ENCODE peak calls at places on chromosomes 16 and 17, in nine cellular contexts. E is activated CD8-positive, alpha-beta memory T cell treated with anti-CD3 and anti-CD28 coated beads for 24 hours; D is endothelial cell; M is AG10803; P is spleen; Q is HFFc6; J is NCI-H748 treated with DMSO at 0.1 percent for 48 hours; T is amygdala; W is cardiac fibroblast. H is an unnamed sample.
A peak's percentile ranks its signal among the peaks of the same experiment; 100 is the strongest.

GRCh38 chr17:64709481-64709880 is 47.4 kb upstream of the SMURF2 start:
- DNase-seq in E (no peak), D (no peak), M (no peak), P (no peak), Q (no peak), J (no peak), T (no peak), W (no peak), H (no peak)

GRCh38 chr17:61364463-61364846 is 35.2 kb upstream of the TBX2 start:
- DNase-seq in E (no peak), D (no peak), M (no peak), P (peak; percentile 20), Q (no peak), J (no peak), T (no peak), W (no peak), H (no peak)

GRCh38 chr17:59892251-59892848 is 393 bp downstream of the TUBD1 start:
- DNase-seq in E (peak; percentile 70), D (no peak), M (no peak), P (peak; percentile 88), Q (no peak), J (no peak), T (no peak), W (no peak), H (no peak)

GRCh38 chr16:72125635-72126428 is 32.2 kb downstream of the DHX38 start:
- DNase-seq in E (no peak), D (no peak), M (no peak), P (no peak), Q (no peak), J (no peak), T (no peak), W (no peak), H (peak; percentile 68)

GRCh38 chr16:10589106-10589505 is 8.7 kb upstream of the EMP2 start:
- DNase-seq in E (no peak), D (no peak), M (no peak), P (no peak), Q (no peak), J (no peak), T (no peak), W (no peak), H (no peak)

GRCh38 chr17:83203472-83204221 is 124.2 kb downstream of the METRNL start:
- DNase-seq in E (peak; percentile 55), D (no peak), M (peak; percentile 51), P (peak; percentile 81), Q (no peak), J (no peak), T (no peak), W (peak; percentile 61), H (no peak)

GRCh38 chr16:4544483-4544882 is 5.9 kb upstream of the CDIP1 start:
- DNase-seq in E (no peak), D (no peak), M (no peak), P (no peak), Q (no peak), J (no peak), T (no peak), W (no peak), H (no peak)

GRCh38 chr17:37292429-37293139 is 83.2 kb upstream of the C17orf78 start:
- DNase-seq in E (no peak), D (no peak), M (peak; percentile 64), P (no peak), Q (no peak), J (no peak), T (no peak), W (peak; percentile 65), H (no peak)

GRCh38 chr17:11986939-11987329 is 10.3 kb downstream of the ZNF18 start:
- DNase-seq in E (no peak), D (no peak), M (peak; percentile 53), P (no peak), Q (peak; percentile 39), J (peak; percentile 42), T (no peak), W (peak; percentile 75), H (no peak)

GRCh38 chr16:3781421-3781820 is 64.1 kb upstream of the TRAP1 start:
- DNase-seq in E (no peak), D (no peak), M (no peak), P (no peak), Q (no peak), J (no peak), T (no peak), W (no peak), H (no peak)

GRCh38 chr16:10964891-10965326 is 20.5 kb downstream of the CLEC16A start:
- DNase-seq in E (no peak), D (no peak), M (no peak), P (no peak), Q (no peak), J (no peak), T (no peak), W (peak; percentile 21), H (no peak)

GRCh38 chr17:42287305-42288077 is 807 bp upstream of the STAT5A start:
- DNase-seq in E (peak; percentile 83), D (no peak), M (peak; percentile 34), P (peak; percentile 87), Q (no peak), J (no peak), T (no peak), W (no peak), H (peak; percentile 86)

GRCh38 chr16:27254262-27254811 is 14.2 kb downstream of the NSMCE1 start:
- DNase-seq in E (peak; percentile 77), D (no peak), M (no peak), P (no peak), Q (no peak), J (no peak), T (no peak), W (no peak), H (peak; percentile 23)

GRCh38 chr16:20928774-20929411 is 28.3 kb downstream of the LYRM1 start:
- DNase-seq in E (no peak), D (no peak), M (peak; percentile 93), P (no peak), Q (no peak), J (no peak), T (no peak), W (no peak), H (no peak)

GRCh38 chr17:81814748-81815645 is 11.0 kb downstream of the GCGR start:
- DNase-seq in E (no peak), D (no peak), M (no peak), P (no peak), Q (no peak), J (no peak), T (no peak), W (no peak), H (no peak)

GRCh38 chr17:1511290-1511689 is 5.1 kb downstream of the INPP5K start:
- DNase-seq in E (no peak), D (no peak), M (no peak), P (no peak), Q (no peak), J (no peak), T (no peak), W (peak; percentile 52), H (no peak)

GRCh38 chr17:4872786-4873185 is 26.6 kb upstream of the C17orf107 start:
- DNase-seq in E (no peak), D (no peak), M (no peak), P (peak; percentile 72), Q (no peak), J (no peak), T (no peak), W (no peak), H (no peak)

GRCh38 chr16:69833357-69833781 is 71.2 kb downstream of the WWP2 start:
- DNase-seq in E (no peak), D (no peak), M (peak; percentile 17), P (no peak), Q (no peak), J (no peak), T (no peak), W (peak; percentile 26), H (no peak)